ENCODE peak calls at places on chromosomes 16 and 17, in four cellular contexts. J is IMR-90, L is GM12878, K is K562. H is an unnamed sample. For H3K27me3 and H4K20me1, the result is how much of the 10 kb centered on the place peaks cover.

GRCh38 chr17:69828087-69828486 is 246.9 kb upstream of the KCNJ16 start:
- DNase-seq in L (no peak), J (peak), K (no peak), H (peak)

GRCh38 chr16:2331199-2331931 is 9.2 kb downstream of the ABCA3 start:
- DNase-seq in J (no peak), K (no peak), L (no peak), H (no peak)

GRCh38 chr16:78770353-78771091 is 671.1 kb downstream of the WWOX start:
- DNase-seq in K (peak), L (no peak), J (no peak), H (no peak)

GRCh38 chr16:66365588-66365987 is 903 bp upstream of the CDH5 start:
- DNase-seq in J (peak), L (no peak), K (no peak), H (peak)

GRCh38 chr17:28385037-28385797 is 13.7 kb downstream of the SARM1 start:
- DNase-seq in K (no peak), L (no peak), J (no peak), H (no peak)

GRCh38 chr17:1803280-1803679 is 26.4 kb downstream of the SMYD4 start:
- DNase-seq in J (no peak), K (no peak), L (no peak), H (no peak)

GRCh38 chr17:32960815-32961214 is 30.8 kb upstream of the SPACA3 start:
- DNase-seq in L (no peak), J (no peak), K (no peak), H (no peak)

GRCh38 chr16:84761448-84762368 is 58.1 kb upstream of the CRISPLD2 start:
- DNase-seq in L (no peak), K (no peak), J (peak), H (no peak)

GRCh38 chr16:53534206-53534605 is 31.2 kb upstream of the AKTIP start:
- DNase-seq in J (no peak), L (no peak), K (no peak), H (no peak)

GRCh38 chr17:73566905-73567782 is 77.1 kb downstream of the SDK2 start:
- DNase-seq in K (no peak), L (no peak), J (no peak), H (no peak)

GRCh38 chr17:15119928-15120327 is 145.2 kb downstream of the PMP22 start:
- DNase-seq in J (no peak), K (no peak), L (no peak), H (no peak)

GRCh38 chr16:50046853-50047252 is 18.9 kb upstream of the HEATR3 start:
- DNase-seq in J (no peak), K (no peak), L (no peak), H (no peak)

GRCh38 chr17:18160128-18160856 is 23.3 kb upstream of the ALKBH5 start:
- DNase-seq in J (no peak), L (no peak), K (no peak), H (no peak)

GRCh38 chr17:57811633-57812280 is 38.1 kb downstream of the MRPS23 start:
- DNase-seq in L (no peak), K (no peak), J (no peak), H (no peak)

GRCh38 chr16:56119138-56119537 is 72.2 kb upstream of the GNAO1 start:
- DNase-seq in J (no peak), K (no peak), L (peak), H (no peak)

GRCh38 chr17:7107795-7108559 is 6.6 kb downstream of the ASGR2 start:
- DNase-seq in L (no peak), J (no peak), K (no peak), H (no peak)
- H3K27me3 ChIP-seq in L (under half), J (under half), K (under half), H (under half)

GRCh38 chr17:68198931-68199836 is 48.7 kb upstream of the AMZ2 start:
- DNase-seq in J (no peak), L (no peak), K (no peak), H (no peak)
- TF ChIP-seq FOS in J (no peak), L (no peak), K (no peak), H (no peak)

GRCh38 chr17:81431545-81432482 is 36.6 kb downstream of the BAHCC1 start:
- DNase-seq in L (no peak), K (no peak), J (no peak), H (no peak)
- H4K20me1 ChIP-seq in L (under half), K (under half), J (under half), H (under half)

GRCh38 chr16:67800252-67801046 is 5.9 kb downstream of the RANBP10 start:
- DNase-seq in L (no peak), J (no peak), K (peak), H (no peak)
- H3K27me3 ChIP-seq in L (under half), J (under half), K (under half), H (under half)

GRCh38 chr17:30366536-30366935 is 12.2 kb upstream of the CPD start:
- DNase-seq in J (no peak), L (no peak), K (no peak), H (no peak)
- TF ChIP-seq FOS in J (no peak), L (no peak), K (no peak), H (no peak)

DNA sequence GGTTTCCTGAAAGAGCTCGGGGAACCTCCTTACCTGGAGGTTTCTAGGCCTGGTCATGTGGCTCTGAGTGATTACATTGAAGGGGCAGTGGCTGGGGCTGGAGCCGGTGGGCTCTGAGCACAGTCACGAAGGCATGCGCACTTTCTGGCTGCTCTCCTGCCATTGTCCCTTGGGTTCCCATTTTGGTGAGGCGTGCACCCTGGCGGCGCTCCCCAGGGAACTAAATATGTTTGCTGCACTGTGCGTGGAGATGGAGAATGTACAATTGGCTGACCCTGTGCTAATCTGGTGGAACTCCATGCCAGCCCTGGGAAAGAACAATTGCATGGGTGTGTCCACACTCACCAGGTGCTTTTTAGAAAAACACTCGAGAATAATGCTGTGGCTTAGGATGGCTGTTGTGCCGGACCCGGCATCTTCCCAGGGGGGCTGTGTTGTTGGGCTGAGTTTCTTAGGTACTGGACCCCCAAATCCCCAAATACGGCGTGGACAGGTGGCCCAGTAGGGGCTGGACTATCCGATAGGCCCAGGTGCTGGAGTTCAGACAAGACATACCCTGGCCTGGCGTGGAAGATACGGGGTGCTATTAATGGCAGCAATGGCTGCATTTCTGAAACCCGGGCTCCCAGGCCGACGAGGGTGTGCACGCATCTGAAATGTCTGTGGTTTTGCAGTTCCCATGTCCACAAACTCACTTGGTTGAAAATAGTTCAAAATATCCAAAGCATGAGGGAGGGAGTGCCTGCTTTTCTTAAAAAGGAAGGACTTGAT is 230.5 kb downstream of the SEC14L1 start:
- DNase-seq in K (no peak), L (no peak), J (peak), H (no peak)
- H4K20me1 ChIP-seq in K (half or more), L (under half), J (under half), H (under half)

DNA sequence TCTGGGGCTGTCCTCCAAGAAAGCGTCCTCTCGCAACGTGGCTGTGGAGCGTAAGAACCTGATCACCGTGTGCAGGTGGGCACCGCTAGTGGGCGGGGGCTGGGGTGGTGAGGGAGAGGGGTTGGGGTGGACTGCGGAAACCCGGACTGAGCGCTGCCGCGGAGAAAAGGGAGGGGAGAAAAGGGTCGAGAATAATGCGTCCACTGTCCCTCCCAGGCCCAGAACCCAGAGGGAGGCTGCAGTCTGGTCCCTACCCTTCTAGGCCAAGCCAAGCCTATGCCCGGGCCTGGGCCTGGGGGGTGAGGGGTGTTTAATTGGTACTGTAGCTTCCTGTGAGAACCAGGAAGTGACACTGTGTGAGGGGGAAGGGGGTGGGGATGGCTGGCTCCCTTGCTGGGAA is 464 bp downstream of the RUNDC3A start:
- DNase-seq in K (no peak), J (no peak), L (no peak), H (no peak)
- H3K27me3 ChIP-seq in K (under half), J (under half), L (under half), H (under half)

H was measured in endothelial cell of umbilical vein.